ENCODE peak calls at places on chromosome 13, in four cellular contexts. H is Kasumi-1, A is mesothelial cell of epicardium, N is caudate nucleus. Q is an unnamed sample.

GRCh38 chr13:104854698-104855097 is 1680.8 kb downstream of the EFNB2 start:
- DNase-seq in H (no peak), A (no peak), N (no peak), Q (no peak)

GRCh38 chr13:21777166-21777565 is 106.3 kb downstream of the FGF9 start:
- DNase-seq in H (no peak), A (no peak), N (no peak), Q (no peak)

GRCh38 chr13:109256866-109257760 is 529.3 kb downstream of the IRS2 start:
- DNase-seq in H (no peak), A (no peak), N (no peak), Q (peak; percentile 90)

GRCh38 chr13:109699628-109700071 is 86.7 kb downstream of the IRS2 start:
- DNase-seq in H (peak; percentile 49), A (no peak), N (no peak), Q (no peak)

GRCh38 chr13:21232196-21232595 is 55.7 kb downstream of the MRPL57 start:
- DNase-seq in H (no peak), A (no peak), N (no peak), Q (no peak)

GRCh38 chr13:110265341-110265681 is 41.6 kb downstream of the COL4A1 start:
- DNase-seq in H (no peak), A (no peak), N (no peak), Q (no peak)

GRCh38 chr13:98214707-98215106 is 37.6 kb upstream of the RNF113B start:
- DNase-seq in H (no peak), A (no peak), N (no peak), Q (no peak)

GRCh38 chr13:29140277-29140676 is 320.1 kb downstream of the MTUS2 start:
- DNase-seq in H (no peak), A (no peak), N (no peak), Q (no peak)

GRCh38 chr13:72258340-72258981 is 391.5 kb upstream of the DACH1 start:
- DNase-seq in H (no peak), A (no peak), N (no peak), Q (no peak)

GRCh38 chr13:91158015-91158390 is 189.5 kb upstream of the MIR17HG start:
- DNase-seq in H (peak; percentile 23), A (no peak), N (no peak), Q (no peak)

GRCh38 chr13:90867336-90867683 is 480.2 kb upstream of the MIR17HG start:
- DNase-seq in H (peak; percentile 94), A (peak; percentile 49), N (no peak), Q (no peak)

GRCh38 chr13:46672338-46673090 is 119.5 kb downstream of the LRCH1 start:
- DNase-seq in H (no peak), A (no peak), N (no peak), Q (no peak)

GRCh38 chr13:110771194-110771593 is 57.7 kb downstream of the ING1 start:
- DNase-seq in H (no peak), A (no peak), N (no peak), Q (no peak)

GRCh38 chr13:76454991-76455390 is 431.2 kb downstream of the KCTD12 start:
- DNase-seq in H (no peak), A (no peak), N (no peak), Q (no peak)

GRCh38 chr13:69912576-69913074 is 195.0 kb upstream of the ATXN8OS start:
- DNase-seq in H (no peak), A (no peak), N (no peak), Q (no peak)

GRCh38 chr13:94947392-94947791 is 235.0 kb upstream of the SOX21 start:
- DNase-seq in H (no peak), A (no peak), N (no peak), Q (no peak)

GRCh38 chr13:31890946-31891345 is 140.6 kb upstream of the FRY start:
- DNase-seq in H (no peak), A (no peak), N (no peak), Q (no peak)

GRCh38 chr13:40656358-40656757 is 10.1 kb downstream of the FOXO1 start:
- DNase-seq in H (no peak), A (no peak), N (no peak), Q (no peak)

GRCh38 chr13:49421391-49421790 is 22.5 kb downstream of the CAB39L start:
- DNase-seq in H (no peak), A (no peak), N (no peak), Q (no peak)

GRCh38 chr13:23504188-23504587 is 66.0 kb upstream of the TNFRSF19 start:
- DNase-seq in H (no peak), A (no peak), N (no peak), Q (peak; percentile 36)

GRCh38 chr13:43493496-43494000 is 293.2 kb downstream of the ENOX1 start:
- DNase-seq in H (no peak), A (no peak), N (no peak), Q (no peak)

GRCh38 chr13:95296326-95296939 is 4.8 kb downstream of the ABCC4 start:
- DNase-seq in H (no peak), A (no peak), N (no peak), Q (no peak)

GRCh38 chr13:30572859-30573275 is 44.9 kb upstream of the USPL1 start:
- DNase-seq in H (peak; percentile 25), A (no peak), N (no peak), Q (no peak)

GRCh38 chr13:68190826-68191225 is 960.7 kb upstream of the PCDH9 start:
- DNase-seq in H (no peak), A (no peak), N (no peak), Q (peak; percentile 44)

Q was measured in keratinocyte.